ENCODE peak calls at places on chromosome 12, in five cellular contexts. V is H9, S is trophoblast cell, I is neuronal stem cell, A is H1. J is an unnamed sample.

GRCh38 chr12:132506730-132507538 is 17.0 kb downstream of the FBRSL1 start:
- DNase-seq in V (peak; percentile 76), S (no peak), I (no peak), A (no peak), J (peak; percentile 66)

GRCh38 chr12:49838973-49839633 is 3.8 kb downstream of the BCDIN3D start:
- DNase-seq in V (no peak), S (peak; percentile 44), I (no peak), A (no peak), J (peak; percentile 59)

GRCh38 chr12:124365726-124366430 is 71.0 kb downstream of the RFLNA start:
- DNase-seq in V (no peak), S (peak; percentile 23), I (no peak), A (no peak), J (no peak)

GRCh38 chr12:107957459-107957858 is 171.6 kb upstream of the WSCD2 start:
- DNase-seq in V (no peak), S (no peak), I (no peak), A (no peak), J (no peak)

GRCh38 chr12:76241371-76241770 is 106.8 kb downstream of the BBS10 start:
- DNase-seq in V (no peak), S (no peak), I (no peak), A (no peak), J (no peak)

GRCh38 chr12:131675126-131676080 is 35.5 kb upstream of the SFSWAP start:
- DNase-seq in V (peak; percentile 30), S (no peak), I (no peak), A (no peak), J (no peak)

GRCh38 chr12:47977046-47977771 is 13.8 kb downstream of the TMEM106C start:
- DNase-seq in V (no peak), S (no peak), I (no peak), A (no peak), J (no peak)

GRCh38 chr12:98998697-98999299 is 353.7 kb downstream of the APAF1 start:
- DNase-seq in V (no peak), S (no peak), I (peak; percentile 37), A (no peak), J (peak; percentile 49)

GRCh38 chr12:8548192-8548591 is 7.5 kb upstream of the CLEC4E start:
- DNase-seq in V (no peak), S (no peak), I (no peak), A (no peak), J (no peak)

GRCh38 chr12:46153267-46153872 is 115.5 kb downstream of the SLC38A1 start:
- DNase-seq in V (no peak), S (no peak), I (no peak), A (no peak), J (peak; percentile 42)

GRCh38 chr12:54463484-54463883 is 9.9 kb downstream of the GTSF1 start:
- DNase-seq in V (no peak), S (no peak), I (no peak), A (no peak), J (no peak)

GRCh38 chr12:92955997-92956663 is 27.0 kb upstream of the EEA1 start:
- DNase-seq in V (no peak), S (no peak), I (no peak), A (no peak), J (peak; percentile 42)

GRCh38 chr12:57483466-57483865 is 3.8 kb upstream of the ARHGAP9 start:
- DNase-seq in V (no peak), S (peak; percentile 87), I (no peak), A (no peak), J (peak; percentile 42)

GRCh38 chr12:97471194-97471593 is 8.6 kb downstream of the RMST start:
- DNase-seq in V (no peak), S (no peak), I (no peak), A (no peak), J (no peak)

GRCh38 chr12:57715786-57716185 is 21.9 kb downstream of the OS9 start:
- DNase-seq in V (no peak), S (no peak), I (no peak), A (no peak), J (no peak)

GRCh38 chr12:30719060-30719459 is 23.4 kb upstream of the IPO8 start:
- DNase-seq in V (no peak), S (peak; percentile 1), I (no peak), A (no peak), J (peak; percentile 67)

GRCh38 chr12:25382311-25383106 is 131.8 kb upstream of the KRAS start:
- DNase-seq in V (no peak), S (no peak), I (no peak), A (no peak), J (no peak)

GRCh38 chr12:113241191-113242017 is 20.1 kb downstream of the TPCN1 start:
- DNase-seq in V (peak; percentile 44), S (peak; percentile 95), I (no peak), A (no peak), J (peak; percentile 99)

GRCh38 chr12:106994579-106995220 is 7.8 kb upstream of the MTERF2 start:
- DNase-seq in V (no peak), S (peak; percentile 28), I (no peak), A (no peak), J (peak; percentile 44)

DNA sequence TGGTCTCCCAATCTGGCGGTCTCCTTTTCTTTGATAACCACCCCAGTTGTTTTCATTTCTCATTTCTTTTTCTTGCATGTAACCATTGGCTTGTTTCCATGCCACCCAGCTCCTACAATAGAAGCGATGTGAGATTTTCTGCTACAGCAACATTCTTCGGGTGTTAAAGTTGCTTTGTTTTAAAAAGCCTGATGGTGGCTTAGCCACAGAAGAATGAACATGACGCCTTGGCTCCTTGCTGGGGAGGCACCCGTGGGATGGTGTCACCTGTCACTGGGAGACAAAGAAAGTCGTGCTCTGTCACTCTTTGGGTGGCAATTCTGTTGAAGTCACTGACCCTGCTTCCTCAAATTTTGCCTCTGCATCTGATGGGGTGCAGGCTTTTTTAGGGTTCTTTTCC is 265.1 kb upstream of the TBX3 start:
- DNase-seq in V (no peak), S (no peak), I (no peak), A (no peak), J (no peak)
- H2BK12ac ChIP-seq in V (no peak overlapping the region), S (no peak overlapping the region), I (no peak overlapping the region), A (no peak overlapping the region), J (no peak overlapping the region)

GRCh38 chr12:12872139-12872933 is 19.0 kb upstream of the GPRC5A start:
- DNase-seq in V (peak; percentile 54), S (peak; percentile 92), I (no peak), A (no peak), J (peak; percentile 77)
- H2BK12ac ChIP-seq in V (no peak overlapping the region), S (peak overlapping the region; percentile 95), I (no peak overlapping the region), A (no peak overlapping the region), J (peak overlapping the region; percentile 85)

DNA sequence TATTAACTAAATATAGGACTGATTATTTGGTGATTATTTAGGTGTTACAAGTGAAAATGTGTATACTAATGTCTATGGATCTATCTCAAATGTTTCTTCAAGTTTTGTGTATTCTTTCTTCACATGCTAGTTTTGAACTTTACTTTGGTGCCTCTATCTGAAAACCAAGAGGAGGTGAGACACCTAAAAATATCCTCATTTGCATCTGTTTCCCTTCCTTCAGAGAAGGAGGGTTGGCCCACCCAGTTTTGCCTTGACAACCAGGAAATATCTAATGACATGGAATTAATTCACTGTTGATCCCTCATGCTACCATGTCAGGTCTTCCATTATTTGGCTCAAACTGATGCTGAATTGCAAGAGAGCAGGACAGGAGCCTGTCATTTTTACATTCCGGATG is 500.4 kb downstream of the NELL2 start:
- DNase-seq in V (no peak), S (no peak), I (no peak), A (no peak), J (no peak)
- H2BK12ac ChIP-seq in V (no peak overlapping the region), S (no peak overlapping the region), I (no peak overlapping the region), A (no peak overlapping the region), J (no peak overlapping the region)

GRCh38 chr12:33357181-33357580 is 82.4 kb downstream of the SYT10 start:
- DNase-seq in V (no peak), S (peak; percentile 82), I (no peak), A (no peak), J (no peak)
- H2BK12ac ChIP-seq in V (no peak overlapping the region), S (no peak overlapping the region), I (no peak overlapping the region), A (no peak overlapping the region), J (no peak overlapping the region)

DNA sequence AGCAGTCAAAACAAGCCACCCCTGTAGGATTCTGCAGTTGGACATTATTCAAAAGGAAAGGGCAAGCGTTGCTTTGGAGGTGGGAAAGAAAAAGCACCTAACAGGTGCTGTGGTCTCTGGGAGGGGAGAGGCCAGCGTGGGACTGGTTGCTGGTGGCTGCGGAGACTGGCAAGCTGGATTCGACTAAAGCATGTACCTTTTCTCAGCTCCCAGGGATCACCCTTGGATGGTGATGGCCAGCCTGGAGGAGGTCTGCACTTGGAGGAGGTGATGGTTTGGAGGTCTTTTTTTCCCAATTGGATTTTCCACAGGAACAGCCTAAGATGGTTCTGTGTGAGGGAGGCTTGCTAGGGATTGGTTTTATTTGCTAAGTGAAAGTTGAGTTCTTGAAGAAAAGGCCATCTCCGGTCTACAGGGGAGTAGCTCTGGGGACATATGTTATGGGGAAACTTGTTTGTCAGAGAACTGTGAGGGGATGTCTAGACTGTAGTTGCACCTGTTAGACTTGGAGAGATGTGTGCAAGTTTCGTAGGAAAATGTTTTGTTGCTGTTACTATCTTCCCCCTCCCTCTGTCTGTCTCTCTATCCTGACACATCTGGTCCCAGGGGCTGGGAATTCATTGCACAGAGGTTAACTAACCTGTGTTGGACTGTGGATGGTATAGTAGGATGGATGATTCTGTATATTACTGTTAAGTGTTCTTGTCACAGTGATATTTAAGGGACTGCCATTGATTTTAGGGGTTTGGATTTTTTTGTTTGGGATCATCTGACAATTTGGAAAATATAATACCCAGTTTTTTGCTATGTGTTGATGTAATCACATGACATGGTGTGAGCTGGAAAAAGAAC is 2.2 kb downstream of the DYRK2 start:
- DNase-seq in V (no peak), S (no peak), I (no peak), A (no peak), J (no peak)
- H2BK12ac ChIP-seq in V (no peak overlapping the region), S (no peak overlapping the region), I (no peak overlapping the region), A (peak overlapping the region; percentile 28), J (no peak overlapping the region)

GRCh38 chr12:95143784-95144205 is 70.4 kb upstream of the NR2C1 start:
- DNase-seq in V (no peak), S (no peak), I (no peak), A (no peak), J (peak; percentile 33)

GRCh38 chr12:95147836-95148235 is 69.4 kb downstream of the FGD6 start:
- DNase-seq in V (no peak), S (no peak), I (no peak), A (no peak), J (no peak)

GRCh38 chr12:95142752-95143151 is 69.3 kb upstream of the NR2C1 start:
- DNase-seq in V (no peak), S (no peak), I (no peak), A (no peak), J (no peak)

GRCh38 chr12:95150501-95150900 is 66.8 kb downstream of the FGD6 start:
- DNase-seq in V (no peak), S (no peak), I (no peak), A (no peak), J (no peak)

GRCh38 chr12:95146767-95147166 is 70.5 kb downstream of the FGD6 start:
- DNase-seq in V (no peak), S (no peak), I (no peak), A (no peak), J (no peak)
- H2BK12ac ChIP-seq in V (no peak overlapping the region), S (no peak overlapping the region), I (no peak overlapping the region), A (no peak overlapping the region), J (no peak overlapping the region)

DNA sequence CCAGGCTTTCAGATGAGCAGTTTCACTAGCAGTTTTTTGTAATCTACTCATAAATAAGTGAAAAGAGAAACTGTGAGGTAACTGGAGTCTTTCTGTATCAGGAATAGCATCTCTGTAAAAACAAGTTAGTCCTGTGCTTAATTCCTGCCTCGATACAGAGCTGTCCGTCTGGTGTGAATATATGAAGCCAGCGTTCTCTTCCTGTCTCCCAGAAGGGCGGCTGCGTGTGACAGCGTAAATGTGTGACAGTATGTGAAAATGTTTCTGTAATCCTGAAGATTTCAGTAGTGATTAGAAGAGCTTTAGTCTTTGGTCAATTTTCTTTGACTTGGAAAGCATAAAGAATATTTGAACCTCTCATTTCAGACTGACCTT is 150.3 kb downstream of the FBXL14 start:
- DNase-seq in V (no peak), S (peak; percentile 57), I (no peak), A (no peak), J (no peak)
- H2BK12ac ChIP-seq in V (no peak overlapping the region), S (no peak overlapping the region), I (no peak overlapping the region), A (no peak overlapping the region), J (no peak overlapping the region)

J was measured in mesenchymal stem cell.